ENCODE peak calls at places on chromosomes 4 and X, in four cellular contexts. I is choroid plexus epithelial cell, E is astrocyte of the cerebellum, G is IMR-90. P is an unnamed sample.

GRCh38 chr4:184854673-184855072 is 28.9 kb upstream of the ACSL1 start:
- DNase-seq in I (no peak), G (no peak), E (no peak), P (no peak)

GRCh38 chr4:67871867-67872266 is 11.9 kb downstream of the TMPRSS11D start:
- DNase-seq in E (peak), G (peak), I (peak), P (no peak)

GRCh38 chrX:108511721-108512120 is 72.1 kb downstream of the COL4A5 start:
- DNase-seq in G (peak), E (peak), I (peak), P (no peak)

GRCh38 chrX:124358796-124359386 is 12.5 kb downstream of the SH2D1A start:
- DNase-seq in G (no peak), E (no peak), I (no peak), P (no peak)

GRCh38 chr4:59630922-59631321 is 1569.2 kb upstream of the ADGRL3 start:
- DNase-seq in G (no peak), I (no peak), E (no peak), P (no peak)

GRCh38 chr4:87049508-87049907 is 114.7 kb downstream of the AFF1 start:
- DNase-seq in I (no peak), E (no peak), G (no peak), P (no peak)

GRCh38 chrX:151695583-151695930 is 299 bp downstream of the PRRG3 start:
- DNase-seq in I (no peak), G (no peak), E (no peak), P (no peak)

GRCh38 chrX:113802837-113803236 is 781.0 kb upstream of the HTR2C start:
- DNase-seq in E (no peak), I (no peak), G (no peak), P (no peak)

GRCh38 chr4:145503486-145504072 is 21.9 kb downstream of the SMAD1 start:
- DNase-seq in G (no peak), E (no peak), I (no peak), P (no peak)

GRCh38 chrX:44104699-44105098 is 131.5 kb upstream of the NDP start:
- DNase-seq in G (no peak), I (no peak), E (no peak), P (no peak)

GRCh38 chr4:138894688-138895087 is 120.9 kb upstream of the NOCT start:
- DNase-seq in E (no peak), G (no peak), I (no peak), P (no peak)

GRCh38 chr4:184993243-184993642 is 25.0 kb upstream of the HELT start:
- DNase-seq in I (no peak), G (no peak), E (no peak), P (no peak)

GRCh38 chrX:143669395-143669794 is 33.5 kb upstream of the SLITRK4 start:
- DNase-seq in G (no peak), E (no peak), I (no peak), P (no peak)

GRCh38 chr4:132809298-132810032 is 339.6 kb upstream of the PCDH10 start:
- DNase-seq in E (no peak), G (no peak), I (no peak), P (peak)

GRCh38 chr4:152283806-152284470 is 252.0 kb downstream of the FBXW7 start:
- DNase-seq in E (no peak), I (peak), G (no peak), P (no peak)

GRCh38 chr4:14967982-14968381 is 34.3 kb upstream of the CPEB2 start:
- DNase-seq in I (no peak), G (no peak), E (no peak), P (no peak)

GRCh38 chr4:111712093-111712677 is 433.1 kb upstream of the FAM241A start:
- DNase-seq in G (no peak), E (no peak), I (no peak), P (no peak)

GRCh38 chr4:143270266-143270838 is 66.3 kb upstream of the GAB1 start:
- DNase-seq in G (no peak), I (no peak), E (no peak), P (no peak)

GRCh38 chrX:22800360-22800759 is 199.4 kb upstream of the DDX53 start:
- DNase-seq in G (peak), I (peak), E (peak), P (no peak)

GRCh38 chr4:31411606-31412005 is 691.4 kb downstream of the PCDH7 start:
- DNase-seq in I (peak), E (no peak), G (no peak), P (no peak)

GRCh38 chrX:107506596-107507031 is 57.2 kb downstream of the FRMPD3 start:
- DNase-seq in E (no peak), I (no peak), G (no peak), P (peak)

GRCh38 chr4:80235451-80235850 is 31.0 kb upstream of the FGF5 start:
- DNase-seq in E (no peak), G (peak), I (peak), P (no peak)

GRCh38 chr4:3405176-3405575 is 36.6 kb upstream of the HGFAC start:
- DNase-seq in E (no peak), I (no peak), G (no peak), P (no peak)

GRCh38 chr4:110586137-110586850 is 36.6 kb downstream of the PITX2 start:
- DNase-seq in G (peak), I (peak), E (peak), P (no peak)

GRCh38 chr4:82777857-82778525 is 20.6 kb downstream of the SCD5 start:
- DNase-seq in E (no peak), G (no peak), I (no peak), P (no peak)

GRCh38 chr4:98181815-98182214 is 38.5 kb upstream of the STPG2 start:
- DNase-seq in E (no peak), G (peak), I (peak), P (no peak)

GRCh38 chr4:112175840-112176239 is 30.6 kb downstream of the FAM241A start:
- DNase-seq in G (no peak), I (no peak), E (no peak), P (no peak)

GRCh38 chr4:177127658-177128057 is 182.0 kb upstream of the NEIL3 start:
- DNase-seq in E (no peak), I (peak), G (peak), P (no peak)

GRCh38 chr4:87029356-87029755 is 94.5 kb downstream of the AFF1 start:
- DNase-seq in E (no peak), I (no peak), G (no peak), P (no peak)

GRCh38 chrX:81195712-81196111 is 6.0 kb downstream of the HMGN5 start:
- DNase-seq in E (peak), G (peak), I (peak), P (peak)

GRCh38 chr4:129085472-129085871 is 7.9 kb downstream of the SCLT1 start:
- DNase-seq in I (no peak), G (no peak), E (no peak), P (no peak)

GRCh38 chrX:67693928-67694327 is 150.1 kb downstream of the AR start:
- DNase-seq in E (no peak), I (no peak), G (no peak), P (no peak)

GRCh38 chr4:129446074-129446473 is 350.1 kb downstream of the C4orf33 start:
- DNase-seq in I (peak), E (no peak), G (no peak), P (no peak)

GRCh38 chrX:18210470-18210869 is 10.2 kb downstream of the BEND2 start:
- DNase-seq in E (peak), I (peak), G (peak), P (no peak)
- TF ChIP-seq CTCF in E (no peak), I (peak), G (peak), P (peak)

GRCh38 chrX:34487364-34487763 is 169.7 kb downstream of the TMEM47 start:
- DNase-seq in G (no peak), I (no peak), E (no peak), P (no peak)

GRCh38 chrX:34493086-34493485 is 164.0 kb downstream of the TMEM47 start:
- DNase-seq in E (no peak), I (no peak), G (no peak), P (no peak)

GRCh38 chrX:34491126-34491525 is 166.0 kb downstream of the TMEM47 start:
- DNase-seq in G (no peak), I (no peak), E (peak), P (no peak)
- TF ChIP-seq CTCF in G (no peak), I (no peak), E (no peak), P (no peak)

GRCh38 chr4:147864591-147864990 is 132.7 kb downstream of the ARHGAP10 start:
- DNase-seq in I (peak), G (peak), E (no peak), P (no peak)

GRCh38 chr4:147863808-147864472 is 132.1 kb downstream of the ARHGAP10 start:
- DNase-seq in I (peak), E (no peak), G (peak), P (no peak)

GRCh38 chr4:147860960-147861359 is 129.1 kb downstream of the ARHGAP10 start:
- DNase-seq in G (no peak), I (no peak), E (no peak), P (no peak)

GRCh38 chr4:147862043-147862692 is 130.3 kb downstream of the ARHGAP10 start:
- DNase-seq in G (no peak), I (no peak), E (no peak), P (no peak)

GRCh38 chr4:147863111-147863747 is 131.3 kb downstream of the ARHGAP10 start:
- DNase-seq in G (no peak), E (no peak), I (no peak), P (no peak)
- TF ChIP-seq CTCF in G (peak), E (peak), I (no peak), P (no peak)

GRCh38 chrX:147550217-147550616 is 361.5 kb upstream of the FMR1 start:
- DNase-seq in E (no peak), I (no peak), G (no peak), P (peak)
- TF ChIP-seq CTCF in E (peak), I (no peak), G (no peak), P (peak)

DNA sequence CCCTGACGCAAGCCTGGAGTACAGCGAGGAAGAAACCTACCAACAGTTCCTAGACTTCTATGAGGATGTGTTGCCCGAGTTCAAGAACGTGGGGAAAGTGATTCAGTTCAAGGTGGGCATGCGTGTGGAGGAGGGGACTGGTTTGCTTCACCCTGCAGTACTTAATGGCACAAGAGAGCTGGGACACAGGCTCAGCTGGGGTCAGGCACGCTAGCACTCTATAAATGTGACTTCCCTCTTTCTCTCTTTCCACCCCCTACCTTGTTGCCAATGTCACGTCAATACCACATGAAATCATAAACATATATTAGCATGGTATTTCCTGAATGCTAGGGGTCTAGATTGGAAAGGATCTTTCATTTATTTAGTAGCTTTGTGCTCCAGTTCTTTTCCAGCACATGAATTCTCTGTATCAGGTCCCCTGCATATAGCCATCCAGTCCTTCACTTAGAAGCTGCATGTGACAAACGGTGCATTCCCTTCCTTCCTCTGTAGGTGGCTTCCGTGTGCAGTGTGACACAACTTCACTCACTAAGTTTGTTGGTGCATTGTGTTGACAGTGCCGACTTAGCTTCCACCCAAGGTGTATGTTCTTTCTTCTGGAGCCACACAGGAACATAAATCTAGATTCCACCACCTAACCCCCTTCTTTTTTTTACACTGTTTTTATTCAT is 25.6 kb downstream of the ZRSR2 start:
- DNase-seq in E (no peak), G (peak), I (peak), P (peak)
- TF ChIP-seq CTCF in E (peak), G (peak), I (peak), P (peak)

GRCh38 chr4:1206299-1207156 is 34.1 kb upstream of the SPON2 start:
- DNase-seq in E (no peak), I (no peak), G (no peak), P (no peak)
- TF ChIP-seq CTCF in E (no peak), I (no peak), G (no peak), P (no peak)

GRCh38 chrX:100076031-100076430 is 334.0 kb downstream of the PCDH19 start:
- DNase-seq in I (no peak), E (no peak), G (no peak), P (no peak)
- TF ChIP-seq CTCF in I (no peak), E (no peak), G (no peak), P (no peak)

P was measured in nephron progenitor cell.